ENCODE peak calls at places on chromosomes 6 and 20, in ten cellular contexts. K is neuronal stem cell; V is astrocyte of the spinal cord; Q is colonic mucosa; B is tibial nerve; T is CD4-positive, alpha-beta memory T cell; I is GM06990; D is lower lobe of right lung; M is heart left ventricle; P is H7. J is an unnamed sample.

GRCh38 chr6:135985471-135985870 is 134.0 kb downstream of the PDE7B start:
- DNase-seq in T (no peak), I (no peak), Q (no peak), M (no peak), K (no peak), V (peak; percentile 19), P (no peak), D (no peak), B (no peak), J (no peak)

GRCh38 chr20:44747166-44748004 is 1.7 kb downstream of the KCNK15 start:
- DNase-seq in T (peak; percentile 28), K (peak; percentile 73), I (no peak), D (peak; percentile 84), M (peak; percentile 68), P (peak; percentile 92), B (peak; percentile 86), Q (peak; percentile 84), V (peak; percentile 69), J (peak; percentile 71)

GRCh38 chr6:137033828-137034227 is 10.9 kb downstream of the IL20RA start:
- DNase-seq in T (peak; percentile 78), V (peak; percentile 68), I (peak; percentile 48), M (no peak), K (no peak), P (no peak), D (no peak), B (no peak), Q (no peak), J (no peak)

GRCh38 chr20:9838378-9839295 is at the start of gene PAK5:
- DNase-seq in K (peak; percentile 89), T (no peak), M (no peak), I (no peak), D (peak; percentile 61), P (peak; percentile 93), B (no peak), Q (peak; percentile 18), V (peak; percentile 48), J (peak; percentile 82)

GRCh38 chr6:128278876-128279275 is 241.5 kb downstream of the PTPRK start:
- DNase-seq in M (no peak), P (no peak), Q (no peak), I (no peak), B (no peak), K (no peak), V (no peak), D (no peak), T (no peak), J (no peak)

GRCh38 chr6:137982418-137983189 is 115.5 kb downstream of the TNFAIP3 start:
- DNase-seq in Q (no peak), D (no peak), I (no peak), M (no peak), T (peak; percentile 25), K (no peak), B (no peak), P (no peak), V (no peak), J (no peak)

GRCh38 chr6:13413466-13413862 is 73.9 kb downstream of the GFOD1 start:
- DNase-seq in Q (no peak), T (no peak), B (peak; percentile 30), M (no peak), P (no peak), I (no peak), D (no peak), K (no peak), V (peak; percentile 45), J (no peak)

GRCh38 chr6:157727629-157728182 is 95.3 kb upstream of the SNX9 start:
- DNase-seq in I (no peak), D (no peak), M (no peak), P (no peak), T (no peak), Q (no peak), B (no peak), V (no peak), K (no peak), J (no peak)

GRCh38 chr6:37784585-37784967 is 35.0 kb upstream of the ZFAND3 start:
- DNase-seq in B (no peak), K (no peak), I (no peak), Q (no peak), P (peak; percentile 78), M (no peak), D (no peak), T (no peak), V (no peak), J (no peak)

GRCh38 chr6:38646166-38646565 is 6.4 kb upstream of the BTBD9 start:
- DNase-seq in M (no peak), P (no peak), Q (no peak), K (no peak), V (peak; percentile 7), T (no peak), I (no peak), D (no peak), B (no peak), J (no peak)

GRCh38 chr6:29769336-29769735 is 46.1 kb downstream of the HLA-F start:
- DNase-seq in B (no peak), V (no peak), K (no peak), Q (no peak), I (no peak), D (no peak), T (no peak), M (no peak), P (peak; percentile 13), J (no peak)

GRCh38 chr6:154516276-154516675 is 5.8 kb upstream of the CNKSR3 start:
- DNase-seq in M (no peak), V (no peak), Q (peak; percentile 12), K (no peak), B (no peak), D (no peak), I (no peak), P (no peak), T (no peak), J (no peak)

GRCh38 chr6:33156561-33156960 is 35.7 kb downstream of the COL11A2 start:
- DNase-seq in V (no peak), B (no peak), M (no peak), I (no peak), T (no peak), P (no peak), Q (no peak), K (no peak), D (no peak), J (no peak)

GRCh38 chr6:155708100-155708499 is 252.5 kb upstream of the NOX3 start:
- DNase-seq in K (no peak), I (no peak), V (no peak), M (no peak), T (no peak), B (no peak), Q (no peak), D (no peak), P (peak; percentile 3), J (no peak)

GRCh38 chr6:99589290-99589672 is 17.4 kb upstream of the PRDM13 start:
- DNase-seq in B (no peak), Q (no peak), K (no peak), T (no peak), V (no peak), I (no peak), M (no peak), D (no peak), P (peak; percentile 72), J (no peak)

DNA sequence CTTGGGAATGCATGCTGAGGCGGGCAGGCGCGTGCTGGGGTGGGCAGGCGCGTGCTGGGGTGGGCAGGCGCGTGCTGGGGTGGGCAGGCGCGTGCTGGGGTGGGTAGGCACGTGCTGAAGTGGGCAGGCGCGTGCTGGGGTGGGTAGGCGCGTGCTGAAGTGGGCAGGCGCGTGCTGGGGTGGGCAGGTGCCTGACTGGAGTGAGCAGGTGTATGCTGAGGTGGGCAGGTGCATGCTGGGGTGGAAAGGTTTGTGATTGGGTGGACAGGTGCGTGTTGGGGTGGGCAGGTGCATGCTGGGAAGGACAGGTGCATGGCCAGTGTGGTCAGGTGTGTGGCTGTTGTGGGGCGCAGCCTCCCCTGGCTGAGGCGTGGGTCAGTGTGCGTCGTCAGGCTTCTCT is 404.1 kb downstream of the CDH4 start:
- DNase-seq in V (no peak), P (no peak), Q (no peak), T (no peak), K (no peak), B (no peak), D (no peak), I (no peak), M (no peak), J (no peak)
- H3K4me3 ChIP-seq in V (no peak overlapping the region), P (no peak overlapping the region), Q (no peak overlapping the region), T (no peak overlapping the region), K (no peak overlapping the region), B (no peak overlapping the region), D (no peak overlapping the region), I (no peak overlapping the region), M (no peak overlapping the region), J (no peak overlapping the region)

GRCh38 chr6:81894788-81895221 is 142.3 kb upstream of the TENT5A start:
- DNase-seq in D (no peak), B (peak; percentile 35), Q (no peak), T (no peak), V (peak; percentile 54), P (no peak), I (no peak), M (peak; percentile 62), K (peak; percentile 31), J (no peak)
- H3K4me3 ChIP-seq in D (no peak overlapping the region), B (no peak overlapping the region), Q (no peak overlapping the region), T (no peak overlapping the region), V (no peak overlapping the region), P (no peak overlapping the region), I (no peak overlapping the region), M (peak overlapping the region; percentile 27), K (no peak overlapping the region), J (no peak overlapping the region)

GRCh38 chr20:60447703-60448102 is 489.5 kb downstream of the CDH26 start:
- DNase-seq in T (no peak), K (no peak), I (no peak), V (no peak), B (no peak), Q (no peak), M (no peak), P (no peak), D (no peak), J (no peak)

DNA sequence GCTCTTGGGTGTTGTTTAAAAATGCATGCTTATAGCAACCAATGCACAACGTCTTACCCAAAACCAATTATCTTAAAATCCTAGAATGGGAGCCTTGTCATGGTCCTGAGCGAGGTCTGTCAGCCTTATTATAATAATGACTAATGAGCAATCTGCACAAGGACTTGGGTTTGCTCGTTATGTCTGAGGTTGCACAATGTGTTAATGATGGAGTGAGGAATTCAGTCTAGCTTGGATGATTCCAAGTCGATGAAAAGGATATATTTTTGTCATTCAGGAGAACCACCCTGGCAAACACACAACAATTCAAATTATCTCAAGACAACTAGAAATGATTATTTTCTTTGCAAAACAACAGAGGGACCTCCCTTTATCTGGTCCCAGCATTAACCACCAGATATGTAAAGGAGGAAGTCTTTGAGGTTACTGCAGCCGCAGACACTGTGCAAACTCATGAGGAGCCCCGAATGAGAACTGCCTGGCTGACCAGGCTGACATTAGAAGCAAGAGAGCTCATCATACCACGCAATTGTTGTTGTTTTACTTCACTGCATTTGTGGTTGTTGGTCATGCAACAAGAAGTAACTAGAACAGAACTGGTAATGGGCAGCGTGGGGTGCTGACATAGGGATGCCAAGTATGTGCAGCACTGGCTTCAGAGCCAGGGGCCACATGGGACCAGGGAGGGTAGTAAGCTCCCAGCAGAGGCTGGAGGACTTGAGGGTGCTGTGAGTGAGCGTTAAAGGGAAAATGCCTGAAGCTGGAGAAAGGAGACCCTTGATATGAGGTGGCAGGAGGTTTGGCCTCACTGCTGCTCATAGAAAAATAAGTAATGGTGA is 488.3 kb downstream of the CDH26 start:
- DNase-seq in V (no peak), T (no peak), P (no peak), K (no peak), I (peak; percentile 3), M (no peak), D (no peak), Q (no peak), B (no peak), J (no peak)
- H3K4me3 ChIP-seq in V (no peak overlapping the region), T (no peak overlapping the region), P (no peak overlapping the region), K (no peak overlapping the region), I (no peak overlapping the region), M (no peak overlapping the region), D (no peak overlapping the region), Q (no peak overlapping the region), B (no peak overlapping the region), J (no peak overlapping the region)

GRCh38 chr20:56924976-56925695 is 296.0 kb downstream of the TFAP2C start:
- DNase-seq in T (no peak), V (no peak), B (no peak), M (no peak), K (peak; percentile 98), I (no peak), P (peak; percentile 90), D (no peak), Q (no peak), J (no peak)
- H3K4me3 ChIP-seq in T (no peak overlapping the region), V (no peak overlapping the region), B (peak overlapping the region; percentile 4), M (peak overlapping the region; percentile 37), K (peak overlapping the region; percentile 69), I (no peak overlapping the region), P (peak overlapping the region; percentile 51), D (no peak overlapping the region), Q (no peak overlapping the region), J (peak overlapping the region; percentile 10)